ENCODE peak calls at places on chromosomes 12 and 14, in four cellular contexts. Y is left ventricle myocardium inferior; I is CD8-positive, alpha-beta T cell; A is left lung. C is an unnamed sample.

GRCh38 chr14:63633801-63634200 is 7.9 kb downstream of the WDR89 start:
- DNase-seq in I (no peak), Y (no peak), A (no peak), C (no peak)

GRCh38 chr12:107679346-107679745 is 6.3 kb upstream of the PWP1 start:
- DNase-seq in A (no peak), I (no peak), Y (no peak), C (no peak)

GRCh38 chr14:70641548-70642312 is at the start of gene TTC9:
- DNase-seq in Y (peak; percentile 30), I (no peak), A (no peak), C (no peak)

GRCh38 chr14:66359500-66359899 is 126.7 kb upstream of the CCDC196 start:
- DNase-seq in Y (no peak), A (no peak), I (no peak), C (no peak)

GRCh38 chr12:48814313-48815280 is 3.7 kb upstream of the CACNB3 start:
- DNase-seq in I (peak; percentile 70), Y (peak; percentile 84), A (peak; percentile 87), C (peak; percentile 89)

GRCh38 chr14:20116748-20117147 is 6.2 kb downstream of the OR4K17 start:
- DNase-seq in I (no peak), A (no peak), Y (no peak), C (no peak)

GRCh38 chr14:22472935-22473854 is 115.8 kb downstream of the DAD1 start:
- DNase-seq in Y (no peak), I (no peak), A (no peak), C (no peak)

GRCh38 chr14:85523624-85524023 is 6.3 kb upstream of the FLRT2 start:
- DNase-seq in I (no peak), A (no peak), Y (no peak), C (no peak)

GRCh38 chr12:132282950-132283771 is 46.2 kb downstream of the GALNT9 start:
- DNase-seq in I (no peak), Y (no peak), A (no peak), C (no peak)

GRCh38 chr12:122406701-122407154 is 15.7 kb downstream of the CLIP1 start:
- DNase-seq in I (no peak), Y (no peak), A (no peak), C (no peak)

GRCh38 chr12:30757316-30757715 is 2.6 kb upstream of the CAPRIN2 start:
- DNase-seq in I (no peak), Y (no peak), A (no peak), C (no peak)

GRCh38 chr12:107372229-107372658 is 278.9 kb upstream of the CRY1 start:
- DNase-seq in Y (no peak), I (peak; percentile 22), A (no peak), C (no peak)

GRCh38 chr12:89947437-89948265 is 239.0 kb upstream of the ATP2B1 start:
- DNase-seq in A (no peak), I (no peak), Y (no peak), C (no peak)

GRCh38 chr14:105248368-105249174 is at the start of gene BTBD6:
- DNase-seq in A (peak; percentile 89), Y (peak; percentile 89), I (peak; percentile 86), C (peak; percentile 89)
- TF ChIP-seq CTCF in A (no peak), Y (no peak), I (no peak), C (no peak)

GRCh38 chr12:70364695-70365397 is 1.2 kb upstream of the KCNMB4 start:
- DNase-seq in Y (no peak), A (no peak), I (no peak), C (no peak)
- H3K4me3 ChIP-seq in Y (peak overlapping the region; percentile 82), A (no peak overlapping the region), I (peak overlapping the region; percentile 61), C (peak overlapping the region; percentile 87)

GRCh38 chr12:55738113-55739024 is 4.6 kb upstream of the GDF11 start:
- DNase-seq in Y (peak; percentile 80), I (peak; percentile 85), A (peak; percentile 90), C (no peak)
- TF ChIP-seq CTCF in Y (peak; percentile 91), I (peak; percentile 90), A (peak; percentile 91), C (peak; percentile 69)

DNA sequence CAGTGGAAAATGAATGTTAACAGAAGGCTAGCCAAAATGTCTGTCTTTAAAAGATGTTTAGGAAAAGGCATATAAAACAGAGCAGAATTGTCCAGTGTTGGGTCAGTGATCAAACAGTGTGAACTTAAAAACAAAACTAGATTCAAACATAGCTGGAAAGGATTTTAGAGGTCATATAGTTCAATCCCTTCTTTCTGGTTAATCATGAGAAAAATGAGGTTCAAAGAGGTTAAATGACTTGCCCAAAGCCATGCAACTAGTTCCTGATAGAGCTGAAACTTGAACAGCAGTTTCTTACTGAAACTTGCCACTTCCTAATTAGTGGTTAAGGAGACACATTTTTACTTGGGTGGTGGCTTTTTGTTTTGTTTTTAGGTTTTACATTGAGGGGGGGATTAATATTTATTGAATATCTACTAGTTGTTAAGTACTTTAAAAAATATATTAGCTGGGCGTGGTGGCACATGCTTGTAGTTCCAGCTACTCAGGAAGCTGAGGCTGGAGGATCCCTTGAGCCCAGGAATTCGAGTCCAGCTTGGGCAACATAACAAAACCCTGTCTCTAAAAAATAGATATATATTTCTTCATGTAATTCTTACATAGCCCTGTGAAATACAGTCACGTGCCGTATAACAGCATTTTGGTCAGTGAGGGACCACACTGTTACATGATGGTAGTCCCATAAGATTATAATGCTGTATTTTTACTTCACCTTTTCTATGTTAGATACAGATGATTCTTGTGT is 20.4 kb downstream of the ACVR1B start:
- DNase-seq in A (no peak), Y (no peak), I (no peak), C (peak; percentile 9)
- H3K4me3 ChIP-seq in A (no peak overlapping the region), Y (no peak overlapping the region), I (no peak overlapping the region), C (no peak overlapping the region)

DNA sequence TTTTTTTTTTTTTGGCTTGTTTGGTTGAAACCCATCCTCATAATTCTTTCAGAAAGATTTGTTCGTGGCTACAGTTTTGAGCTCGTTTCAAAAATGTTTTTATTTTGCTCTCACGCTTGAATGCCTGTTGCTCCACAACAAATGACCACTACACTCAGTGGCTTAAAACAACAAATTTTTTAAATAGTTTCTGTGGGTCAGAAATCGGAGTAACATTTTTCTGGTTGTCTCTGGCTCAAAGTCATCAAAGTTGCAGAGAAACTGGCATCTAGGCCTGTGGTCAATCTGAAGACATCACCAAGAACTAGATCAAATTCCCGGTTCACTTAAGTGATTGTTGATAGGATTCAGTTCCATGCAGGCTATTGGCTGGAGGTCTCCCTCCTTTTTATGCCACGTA is 560.0 kb downstream of the SNAPC1 start:
- DNase-seq in A (no peak), Y (no peak), I (no peak), C (no peak)
- TF ChIP-seq CTCF in A (no peak), Y (no peak), I (no peak), C (no peak)

DNA sequence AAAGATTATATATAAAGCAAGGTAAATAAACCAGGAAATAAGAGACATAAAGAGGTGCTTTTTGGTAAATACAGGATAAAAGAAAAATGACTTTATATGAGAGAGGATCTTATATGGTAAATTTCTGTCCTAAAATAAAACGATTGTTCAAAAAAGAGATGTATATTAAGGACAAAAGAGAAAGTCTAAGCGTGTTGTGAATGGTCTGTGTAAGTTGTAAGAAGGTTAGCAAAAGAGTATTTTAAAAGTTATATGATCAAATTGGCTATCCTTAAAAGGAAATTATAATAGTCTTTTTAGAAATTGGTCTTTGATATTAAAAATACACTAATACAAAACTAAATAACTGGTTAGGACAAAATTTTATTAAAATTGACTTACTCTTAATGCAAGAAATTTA is 14.1 kb upstream of the ACSM4 start:
- DNase-seq in I (no peak), A (no peak), Y (no peak), C (no peak)
- H3K4me3 ChIP-seq in I (no peak overlapping the region), A (no peak overlapping the region), Y (no peak overlapping the region), C (no peak overlapping the region)